ENCODE peak calls at places on chromosomes 1 and 21, in five cellular contexts. W is GM18507; N is AG09309; M is NCI-H460; G is activated T-helper 1 cell treated with anti-CD3 and anti-CD28 coated beads, Interleukin-12 subunit alpha, Interleukin-12 subunit beta, Interleukin-2, Interleukin-4 antibody, amounts not matched to agents 30 ng/mL and 10 ng/mL and 1 ng/mL, durations not matched to agents 14 hours and 24 hours and 36 hours. B is an unnamed sample.

GRCh38 chr1:212457740-212458338 is 25.1 kb downstream of the NENF start:
- DNase-seq in W (peak; percentile 26), N (no peak), M (peak; percentile 25), G (peak; percentile 31), B (no peak)

GRCh38 chr1:219581344-219581743 is 31.6 kb downstream of the ZC3H11B start:
- DNase-seq in W (no peak), N (no peak), M (no peak), G (no peak), B (no peak)

GRCh38 chr1:224245188-224245587 is 62.1 kb downstream of the DEGS1 start:
- DNase-seq in W (no peak), N (no peak), M (no peak), G (no peak), B (no peak)

GRCh38 chr1:151989131-151989868 is 4.4 kb downstream of the S100A10 start:
- DNase-seq in W (no peak), N (no peak), M (peak; percentile 79), G (no peak), B (no peak)

GRCh38 chr1:24900985-24901781 is 28.9 kb downstream of the RUNX3 start:
- DNase-seq in W (no peak), N (no peak), M (no peak), G (no peak), B (no peak)

GRCh38 chr1:12485231-12486172 is 132.5 kb downstream of the DHRS3 start:
- DNase-seq in W (no peak), N (no peak), M (peak; percentile 54), G (no peak), B (no peak)

GRCh38 chr1:25185934-25186333 is 46.4 kb downstream of the SYF2 start:
- DNase-seq in W (no peak), N (no peak), M (no peak), G (no peak), B (no peak)

GRCh38 chr1:212621043-212621829 is 12.7 kb downstream of the ATF3 start:
- DNase-seq in W (no peak), N (no peak), M (no peak), G (no peak), B (no peak)

GRCh38 chr21:21714396-21714795 is 716.2 kb downstream of the NCAM2 start:
- DNase-seq in W (no peak), N (no peak), M (no peak), G (no peak), B (peak; percentile 69)

GRCh38 chr1:151809625-151810556 is 4.7 kb upstream of the LINGO4 start:
- DNase-seq in W (no peak), N (no peak), M (peak; percentile 21), G (no peak), B (no peak)

GRCh38 chr1:227938276-227938675 is 9.5 kb downstream of the WNT9A start:
- DNase-seq in W (no peak), N (no peak), M (no peak), G (no peak), B (no peak)

GRCh38 chr1:54173681-54174080 is 20.9 kb upstream of the CDCP2 start:
- DNase-seq in W (no peak), N (no peak), M (no peak), G (no peak), B (no peak)

GRCh38 chr1:118900643-118901440 is 87.3 kb downstream of the TBX15 start:
- DNase-seq in W (no peak), N (no peak), M (no peak), G (no peak), B (no peak)

GRCh38 chr1:48526045-48526714 is 54.2 kb upstream of the SPATA6 start:
- DNase-seq in W (no peak), N (peak; percentile 17), M (no peak), G (no peak), B (peak; percentile 67)

GRCh38 chr21:21921410-21922232 is 923.4 kb downstream of the NCAM2 start:
- DNase-seq in W (no peak), N (no peak), M (peak; percentile 20), G (no peak), B (no peak)